ENCODE peak calls at places on chromosome 14, in five cellular contexts. One of them, this sample, is unnamed. For H3K36me3, the result is how much of the 10 kb centered on the place peaks cover.

GRCh38 chr14:20711275-20712069 is 22.9 kb downstream of the ANG start:
- DNase-seq in breast epithelium: no peak
- DNase-seq in SK-N-SH: no peak
- DNase-seq in prostate gland: no peak
- DNase-seq in suprapubic skin: no peak
- DNase-seq in this sample: peak

GRCh38 chr14:92993302-92993701 is 70.4 kb downstream of the CHGA start:
- DNase-seq in breast epithelium: no peak
- DNase-seq in SK-N-SH: no peak
- DNase-seq in prostate gland: no peak
- DNase-seq in suprapubic skin: no peak
- DNase-seq in this sample: no peak

GRCh38 chr14:88825078-88825458 is 617 bp downstream of the TTC8 start:
- DNase-seq in breast epithelium: no peak
- DNase-seq in SK-N-SH: no peak
- DNase-seq in prostate gland: no peak
- DNase-seq in suprapubic skin: no peak
- DNase-seq in this sample: no peak

GRCh38 chr14:94592457-94592856 is 11.2 kb downstream of the SERPINA5 start:
- DNase-seq in breast epithelium: no peak
- DNase-seq in SK-N-SH: no peak
- DNase-seq in prostate gland: no peak
- DNase-seq in suprapubic skin: no peak
- DNase-seq in this sample: no peak

GRCh38 chr14:56491299-56492285 is 88.0 kb upstream of the TMEM260 start:
- DNase-seq in breast epithelium: no peak
- DNase-seq in SK-N-SH: peak
- DNase-seq in prostate gland: peak
- DNase-seq in suprapubic skin: no peak
- DNase-seq in this sample: peak

GRCh38 chr14:89418452-89418851 is 1.4 kb upstream of the FOXN3 start:
- DNase-seq in breast epithelium: no peak
- DNase-seq in SK-N-SH: peak
- DNase-seq in prostate gland: no peak
- DNase-seq in suprapubic skin: peak
- DNase-seq in this sample: no peak

GRCh38 chr14:66824251-66824650 is 316.3 kb downstream of the GPHN start:
- DNase-seq in breast epithelium: no peak
- DNase-seq in SK-N-SH: no peak
- DNase-seq in prostate gland: no peak
- DNase-seq in suprapubic skin: no peak
- DNase-seq in this sample: peak

GRCh38 chr14:83355609-83356008 is 1822.0 kb upstream of the SEL1L start:
- DNase-seq in breast epithelium: no peak
- DNase-seq in SK-N-SH: no peak
- DNase-seq in prostate gland: no peak
- DNase-seq in suprapubic skin: no peak
- DNase-seq in this sample: no peak

GRCh38 chr14:61627612-61628011 is 67.7 kb upstream of the HIF1A start:
- DNase-seq in breast epithelium: no peak
- DNase-seq in SK-N-SH: no peak
- DNase-seq in prostate gland: no peak
- DNase-seq in suprapubic skin: no peak
- DNase-seq in this sample: no peak

GRCh38 chr14:97024300-97024699 is 227.1 kb downstream of the VRK1 start:
- DNase-seq in breast epithelium: no peak
- DNase-seq in SK-N-SH: no peak
- DNase-seq in prostate gland: no peak
- DNase-seq in suprapubic skin: no peak
- DNase-seq in this sample: no peak

GRCh38 chr14:43168374-43168925 is 1338.6 kb downstream of the FSCB start:
- DNase-seq in breast epithelium: no peak
- DNase-seq in SK-N-SH: no peak
- DNase-seq in prostate gland: no peak
- DNase-seq in suprapubic skin: no peak
- DNase-seq in this sample: no peak

GRCh38 chr14:87030182-87030581 is 962.8 kb downstream of the GALC start:
- DNase-seq in breast epithelium: no peak
- DNase-seq in SK-N-SH: no peak
- DNase-seq in prostate gland: no peak
- DNase-seq in suprapubic skin: no peak
- DNase-seq in this sample: no peak

GRCh38 chr14:56528927-56529326 is 50.7 kb upstream of the TMEM260 start:
- DNase-seq in breast epithelium: no peak
- DNase-seq in SK-N-SH: no peak
- DNase-seq in prostate gland: no peak
- DNase-seq in suprapubic skin: no peak
- DNase-seq in this sample: no peak

GRCh38 chr14:55684956-55685584 is 105.1 kb downstream of the KTN1 start:
- DNase-seq in breast epithelium: no peak
- DNase-seq in SK-N-SH: no peak
- DNase-seq in prostate gland: no peak
- DNase-seq in suprapubic skin: no peak
- DNase-seq in this sample: no peak

GRCh38 chr14:55133416-55133815 is 4.4 kb downstream of the LGALS3 start:
- DNase-seq in breast epithelium: no peak
- DNase-seq in SK-N-SH: peak
- DNase-seq in prostate gland: no peak
- DNase-seq in suprapubic skin: no peak
- DNase-seq in this sample: peak

GRCh38 chr14:51458563-51458955 is 193.2 kb upstream of the FRMD6 start:
- DNase-seq in breast epithelium: no peak
- DNase-seq in SK-N-SH: no peak
- DNase-seq in prostate gland: no peak
- DNase-seq in suprapubic skin: no peak
- DNase-seq in this sample: peak

GRCh38 chr14:60753264-60754126 is 18.9 kb downstream of the MNAT1 start:
- DNase-seq in breast epithelium: no peak
- DNase-seq in SK-N-SH: no peak
- DNase-seq in prostate gland: no peak
- DNase-seq in suprapubic skin: no peak
- DNase-seq in this sample: no peak

GRCh38 chr14:82710257-82710841 is 1176.7 kb upstream of the SEL1L start:
- DNase-seq in breast epithelium: peak
- DNase-seq in SK-N-SH: peak
- DNase-seq in prostate gland: peak
- DNase-seq in suprapubic skin: no peak
- DNase-seq in this sample: peak

GRCh38 chr14:53193193-53193592 is 40.1 kb upstream of the DDHD1 start:
- DNase-seq in breast epithelium: no peak
- DNase-seq in SK-N-SH: no peak
- DNase-seq in prostate gland: no peak
- DNase-seq in suprapubic skin: no peak
- DNase-seq in this sample: no peak

GRCh38 chr14:23071975-23072539 is 14.7 kb upstream of the CDH24 start:
- DNase-seq in breast epithelium: no peak
- DNase-seq in SK-N-SH: no peak
- DNase-seq in prostate gland: peak
- DNase-seq in suprapubic skin: no peak
- DNase-seq in this sample: no peak

DNA sequence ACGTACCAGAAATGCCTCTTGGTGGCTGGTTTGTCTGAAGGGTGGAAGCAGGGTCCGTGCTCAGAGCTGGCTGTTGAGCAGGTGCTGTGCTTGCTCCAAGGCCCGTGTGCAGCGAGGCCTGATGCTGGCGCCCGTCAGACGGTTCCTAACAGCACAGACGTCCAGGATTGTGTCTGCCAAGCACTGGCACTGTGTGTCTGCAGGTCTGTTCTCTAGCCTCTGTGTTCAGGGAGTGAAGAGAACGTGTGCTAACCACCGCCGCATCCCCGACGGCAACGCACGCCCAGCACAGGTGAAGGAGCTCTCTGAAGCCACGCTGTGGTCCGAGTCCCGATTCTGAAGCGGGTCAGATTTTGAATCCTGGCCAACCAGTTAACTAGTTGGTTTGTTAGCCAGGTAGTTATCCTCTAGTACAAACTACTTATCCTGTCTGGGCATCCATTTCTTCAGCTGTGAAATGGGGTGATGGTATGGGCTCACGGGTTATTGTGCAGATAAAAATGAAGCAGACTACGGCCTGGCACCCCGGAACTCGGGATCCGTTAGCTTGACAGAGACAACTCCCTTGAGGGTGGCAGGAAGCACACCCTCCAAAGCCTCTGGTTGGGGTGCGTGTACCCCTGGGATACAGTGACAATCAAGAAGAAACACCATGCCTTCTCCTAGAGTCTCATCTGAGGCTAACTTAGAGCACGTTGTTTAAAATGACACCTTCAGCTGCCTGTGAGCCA is 18.6 kb upstream of the TDRD9 start:
- DNase-seq in breast epithelium: no peak
- DNase-seq in SK-N-SH: no peak
- DNase-seq in prostate gland: no peak
- DNase-seq in suprapubic skin: no peak
- DNase-seq in this sample: no peak
- H3K4me3 ChIP-seq in breast epithelium: peak
- H3K4me3 ChIP-seq in SK-N-SH: no peak
- H3K4me3 ChIP-seq in prostate gland: no peak
- H3K4me3 ChIP-seq in suprapubic skin: no peak
- H3K4me3 ChIP-seq in this sample: no peak

DNA sequence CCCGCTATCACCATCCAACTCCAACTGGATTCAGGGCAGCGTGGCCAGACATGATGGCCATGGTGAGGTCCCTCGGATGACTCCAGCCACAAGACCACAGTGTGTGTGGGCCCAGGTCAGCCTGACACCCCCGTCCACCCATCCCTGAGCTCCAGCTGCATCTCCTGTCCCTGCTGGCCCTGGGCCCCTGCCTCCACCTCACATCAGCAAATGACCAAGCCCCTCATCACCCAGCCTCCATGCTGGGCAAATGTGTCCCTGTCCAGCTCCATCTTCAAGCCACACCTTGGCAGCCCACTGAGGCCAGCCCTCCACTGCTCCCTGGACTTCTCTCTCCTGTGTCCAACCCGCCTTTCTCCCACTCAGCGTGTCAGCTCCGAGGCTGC is 3.2 kb downstream of the GPR132 start:
- DNase-seq in breast epithelium: no peak
- DNase-seq in SK-N-SH: no peak
- DNase-seq in prostate gland: no peak
- DNase-seq in suprapubic skin: no peak
- DNase-seq in this sample: no peak
- TF ChIP-seq POLR2AphosphoS5 in breast epithelium: no peak
- TF ChIP-seq POLR2AphosphoS5 in SK-N-SH: no peak
- TF ChIP-seq POLR2AphosphoS5 in prostate gland: no peak
- TF ChIP-seq POLR2AphosphoS5 in suprapubic skin: no peak
- TF ChIP-seq POLR2AphosphoS5 in this sample: no peak

DNA sequence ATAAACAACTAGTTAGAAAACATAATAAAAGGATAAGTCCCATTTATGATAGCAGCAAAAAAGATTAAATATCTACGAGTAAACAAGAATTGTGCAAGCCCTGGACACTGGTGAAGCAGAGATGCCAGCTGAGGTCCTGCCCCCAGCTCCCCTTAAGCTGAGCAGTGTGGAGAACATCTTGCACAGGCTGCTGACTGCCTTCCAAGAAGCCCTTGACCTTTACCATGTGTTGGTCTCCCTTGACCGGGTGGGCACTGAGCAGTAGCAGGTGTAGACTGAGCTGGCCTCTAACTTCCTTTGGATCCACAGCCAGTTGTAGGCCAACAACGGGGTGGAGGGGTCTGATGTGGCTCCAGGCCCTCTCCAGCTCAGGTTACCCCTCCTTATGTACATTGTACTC is 47.7 kb upstream of the PAPLN start:
- DNase-seq in breast epithelium: no peak
- DNase-seq in SK-N-SH: no peak
- DNase-seq in prostate gland: no peak
- DNase-seq in suprapubic skin: no peak
- DNase-seq in this sample: no peak
- H3K36me3 ChIP-seq in breast epithelium: under half
- H3K36me3 ChIP-seq in SK-N-SH: under half
- H3K36me3 ChIP-seq in prostate gland: under half
- H3K36me3 ChIP-seq in suprapubic skin: half or more
- H3K36me3 ChIP-seq in this sample: under half

GRCh38 chr14:35987731-35988130 is 161.6 kb downstream of the BRMS1L start:
- DNase-seq in breast epithelium: no peak
- DNase-seq in SK-N-SH: no peak
- DNase-seq in prostate gland: no peak
- DNase-seq in suprapubic skin: no peak
- DNase-seq in this sample: no peak
- H3K4me3 ChIP-seq in breast epithelium: no peak
- H3K4me3 ChIP-seq in SK-N-SH: no peak
- H3K4me3 ChIP-seq in prostate gland: no peak
- H3K4me3 ChIP-seq in suprapubic skin: no peak
- H3K4me3 ChIP-seq in this sample: no peak

DNA sequence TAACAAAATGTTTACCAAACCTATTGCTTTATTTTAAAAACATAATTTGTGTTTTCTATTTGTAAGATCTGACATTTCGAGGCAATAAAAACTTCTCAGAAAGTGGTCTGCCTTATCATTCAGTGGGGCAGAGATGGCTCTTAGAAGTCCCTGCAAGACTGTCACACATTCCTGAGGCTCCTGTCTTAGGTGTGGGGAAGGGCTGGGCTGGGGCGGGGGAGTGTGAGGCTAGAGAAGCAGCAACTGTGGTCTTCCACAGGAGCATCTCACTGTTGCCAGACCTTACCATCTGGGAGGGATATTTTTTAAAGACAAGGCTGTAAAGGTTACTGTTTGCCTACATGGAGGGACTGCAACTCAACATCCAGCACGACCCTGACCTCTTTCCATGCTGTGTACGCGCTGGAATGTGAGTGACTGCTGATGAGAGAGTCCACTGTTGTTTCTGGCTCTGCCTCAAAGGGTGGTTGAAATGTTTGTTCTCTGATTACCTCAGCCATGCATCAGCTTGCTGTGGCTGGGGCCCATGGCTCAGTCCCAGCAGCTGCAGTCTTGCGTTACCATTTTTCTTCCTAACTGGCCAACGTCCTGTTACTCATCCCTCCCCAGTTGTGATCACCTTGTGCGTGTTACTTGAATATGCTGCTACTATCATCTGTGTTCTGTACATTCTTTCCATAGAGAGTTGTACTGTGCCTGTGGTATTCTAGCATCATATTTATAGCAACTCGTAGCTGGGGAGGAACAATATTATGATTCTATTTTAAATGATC is 12.4 kb downstream of the ERG28 start:
- DNase-seq in breast epithelium: peak
- DNase-seq in SK-N-SH: no peak
- DNase-seq in prostate gland: peak
- DNase-seq in suprapubic skin: no peak
- DNase-seq in this sample: peak
- TF ChIP-seq POLR2AphosphoS5 in breast epithelium: peak
- TF ChIP-seq POLR2AphosphoS5 in SK-N-SH: peak
- TF ChIP-seq POLR2AphosphoS5 in prostate gland: peak
- TF ChIP-seq POLR2AphosphoS5 in suprapubic skin: no peak
- TF ChIP-seq POLR2AphosphoS5 in this sample: peak